ENCODE peak calls at places on chromosomes 3 and 15, in ten cellular contexts. M is CD14-positive monocyte, E is glutamatergic neuron, F is AG04449, X is psoas muscle, K is HFFc6, J is colonic mucosa, H is HL-60, P is progenitor cell of endocrine pancreas, U is neural progenitor cell. G is an unnamed sample.
A peak's percentile ranks its signal among the peaks of the same experiment; 100 is the strongest.

GRCh38 chr3:89380006-89380405 is 272.6 kb downstream of the EPHA3 start:
- DNase-seq in M (no peak), E (no peak), F (no peak), X (no peak), K (no peak), J (no peak), H (no peak), P (no peak), U (no peak), G (no peak)

GRCh38 chr15:71651750-71652186 is 158.6 kb upstream of the NR2E3 start:
- DNase-seq in M (no peak), E (peak; percentile 54), F (peak; percentile 69), X (no peak), K (peak; percentile 67), J (peak; percentile 37), H (peak; percentile 11), P (no peak), U (peak; percentile 74), G (peak; percentile 29)

GRCh38 chr3:66195347-66195783 is 25.4 kb upstream of the SLC25A26 start:
- DNase-seq in M (no peak), E (peak; percentile 79), F (no peak), X (peak; percentile 72), K (peak; percentile 34), J (peak; percentile 36), H (no peak), P (peak; percentile 33), U (peak; percentile 89), G (peak; percentile 65)

GRCh38 chr15:93029613-93030429 is 59.2 kb downstream of the RGMA start:
- DNase-seq in M (no peak), E (peak; percentile 22), F (no peak), X (peak; percentile 76), K (no peak), J (no peak), H (no peak), P (no peak), U (no peak), G (no peak)

GRCh38 chr3:100256724-100257123 is 4.1 kb upstream of the TBC1D23 start:
- DNase-seq in M (no peak), E (no peak), F (no peak), X (no peak), K (peak; percentile 10), J (no peak), H (no peak), P (no peak), U (peak; percentile 14), G (no peak)

GRCh38 chr3:29686889-29687592 is 406.2 kb downstream of the RBMS3 start:
- DNase-seq in M (no peak), E (no peak), F (no peak), X (no peak), K (peak; percentile 63), J (no peak), H (no peak), P (no peak), U (no peak), G (no peak)

GRCh38 chr15:38299216-38299615 is 46.6 kb downstream of the SPRED1 start:
- DNase-seq in M (no peak), E (no peak), F (peak; percentile 10), X (no peak), K (peak; percentile 62), J (no peak), H (no peak), P (no peak), U (no peak), G (no peak)

GRCh38 chr3:62870321-62870720 is 4.9 kb downstream of the CADPS start:
- DNase-seq in M (no peak), E (no peak), F (no peak), X (no peak), K (peak; percentile 11), J (no peak), H (no peak), P (no peak), U (no peak), G (no peak)

GRCh38 chr15:94523873-94524272 is 292.5 kb downstream of the MCTP2 start:
- DNase-seq in M (no peak), E (no peak), F (no peak), X (no peak), K (no peak), J (no peak), H (no peak), P (no peak), U (no peak), G (no peak)

GRCh38 chr3:198088421-198088955 is 128.5 kb downstream of the LMLN start:
- DNase-seq in M (no peak), E (no peak), F (no peak), X (no peak), K (no peak), J (no peak), H (no peak), P (no peak), U (no peak), G (no peak)

GRCh38 chr3:82883072-82883471 is 1121.6 kb upstream of the GBE1 start:
- DNase-seq in M (no peak), E (no peak), F (no peak), X (no peak), K (no peak), J (no peak), H (no peak), P (no peak), U (no peak), G (no peak)

GRCh38 chr3:12400795-12401194 is 83.5 kb upstream of the TSEN2 start:
- DNase-seq in M (no peak), E (no peak), F (peak; percentile 54), X (no peak), K (peak; percentile 80), J (no peak), H (no peak), P (no peak), U (no peak), G (no peak)

GRCh38 chr3:120741837-120742197 is 499 bp downstream of the RABL3 start:
- DNase-seq in M (no peak), E (no peak), F (no peak), X (no peak), K (no peak), J (no peak), H (no peak), P (no peak), U (no peak), G (no peak)

GRCh38 chr15:96354731-96355560 is 24.4 kb downstream of the NR2F2 start:
- DNase-seq in M (no peak), E (no peak), F (no peak), X (no peak), K (peak; percentile 82), J (no peak), H (peak; percentile 79), P (no peak), U (peak; percentile 31), G (no peak)

GRCh38 chr15:60448668-60449360 is 30.1 kb downstream of the ICE2 start:
- DNase-seq in M (no peak), E (no peak), F (no peak), X (no peak), K (no peak), J (no peak), H (no peak), P (no peak), U (no peak), G (no peak)

GRCh38 chr3:140131895-140132294 is 196.9 kb downstream of the CLSTN2 start:
- DNase-seq in M (no peak), E (no peak), F (no peak), X (no peak), K (no peak), J (no peak), H (no peak), P (no peak), U (no peak), G (no peak)

GRCh38 chr15:94164202-94164807 is 67.1 kb upstream of the MCTP2 start:
- DNase-seq in M (peak; percentile 63), E (peak; percentile 68), F (no peak), X (no peak), K (peak; percentile 50), J (peak; percentile 78), H (peak; percentile 74), P (peak; percentile 59), U (peak; percentile 80), G (peak; percentile 66)

GRCh38 chr3:87503901-87504498 is 227.6 kb upstream of the POU1F1 start:
- DNase-seq in M (no peak), E (no peak), F (peak; percentile 50), X (no peak), K (peak; percentile 73), J (peak; percentile 29), H (peak; percentile 17), P (no peak), U (peak; percentile 75), G (peak; percentile 42)

GRCh38 chr15:99058421-99058870 is 46.4 kb upstream of the SYNM start:
- DNase-seq in M (no peak), E (no peak), F (no peak), X (peak; percentile 50), K (no peak), J (no peak), H (no peak), P (no peak), U (no peak), G (peak; percentile 44)

DNA sequence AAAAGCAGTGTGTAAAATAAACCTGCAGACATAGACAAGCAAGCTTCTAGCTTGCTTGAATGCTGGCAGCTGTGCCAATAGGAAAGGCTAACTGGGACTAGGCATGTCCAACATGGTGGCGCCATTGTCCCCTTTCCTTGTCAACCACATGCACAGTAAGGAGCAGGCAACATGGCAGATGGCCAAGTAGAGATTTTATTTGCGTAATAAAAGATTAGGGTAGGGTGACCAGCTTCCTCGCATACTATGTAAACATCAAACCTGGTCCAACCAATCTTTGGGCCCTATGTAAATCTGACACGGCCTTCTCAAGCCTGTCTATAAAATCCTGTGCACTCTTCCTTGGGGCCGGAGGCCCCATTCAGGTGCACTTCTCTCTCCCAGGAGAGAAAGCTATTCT is 575.4 kb upstream of the GOLIM4 start:
- DNase-seq in M (no peak), E (no peak), F (no peak), X (no peak), K (no peak), J (peak; percentile 72), H (no peak), P (no peak), U (no peak), G (no peak)
- TF ChIP-seq CTCF in M (no peak), E (no peak), F (no peak), X (no peak), K (no peak), J (no peak), H (no peak), P (no peak), U (no peak), G (no peak)

GRCh38 chr3:133578548-133579191 is 5.2 kb downstream of the CDV3 start:
- DNase-seq in M (no peak), E (no peak), F (no peak), X (no peak), K (peak; percentile 56), J (no peak), H (peak; percentile 6), P (no peak), U (peak; percentile 51), G (no peak)
- TF ChIP-seq CTCF in M (peak; percentile 73), E (peak; percentile 67), F (peak; percentile 42), X (peak; percentile 44), K (peak; percentile 83), J (no peak), H (peak; percentile 20), P (peak; percentile 70), U (peak; percentile 69), G (peak; percentile 47)

GRCh38 chr3:3998140-3998977 is 199.1 kb downstream of the LRRN1 start:
- DNase-seq in M (no peak), E (no peak), F (no peak), X (no peak), K (no peak), J (peak; percentile 23), H (peak; percentile 56), P (no peak), U (peak; percentile 70), G (peak; percentile 26)
- TF ChIP-seq CTCF in M (peak; percentile 75), E (peak; percentile 70), F (no peak), X (peak; percentile 55), K (peak; percentile 65), J (peak; percentile 32), H (peak; percentile 63), P (peak; percentile 58), U (peak; percentile 77), G (peak; percentile 37)

GRCh38 chr3:147391726-147392082 is 14.6 kb downstream of the ZIC4 start:
- DNase-seq in M (no peak), E (no peak), F (no peak), X (no peak), K (peak; percentile 4), J (no peak), H (no peak), P (no peak), U (no peak), G (no peak)
- TF ChIP-seq CTCF in M (no peak), E (no peak), F (no peak), X (no peak), K (no peak), J (no peak), H (no peak), P (no peak), U (no peak), G (no peak)

G was measured in thyroid gland.